ENCODE peak calls at places on chromosome 14, in seven cellular contexts. P, Z, V, G, E, B and A are unnamed samples.

GRCh38 chr14:91417983-91418386 is 365 bp upstream of the CCDC88C start:
- DNase-seq in G (no peak), Z (no peak), P (no peak), V (peak), B (peak), E (no peak), A (no peak)

GRCh38 chr14:69855180-69855817 is 23.9 kb upstream of the SMOC1 start:
- DNase-seq in Z (peak), V (no peak), G (no peak), E (no peak), B (no peak), P (no peak), A (no peak)

GRCh38 chr14:98514016-98514415 is 758.0 kb downstream of the BCL11B start:
- DNase-seq in B (no peak), P (no peak), V (no peak), G (no peak), Z (no peak), E (no peak), A (no peak)

GRCh38 chr14:34450542-34450915 is 11.5 kb downstream of the SPTSSA start:
- DNase-seq in G (no peak), B (no peak), V (no peak), P (no peak), Z (no peak), E (no peak), A (no peak)

GRCh38 chr14:102622262-102622885 is 29.9 kb downstream of the RCOR1 start:
- DNase-seq in P (no peak), E (no peak), B (peak), Z (no peak), V (no peak), G (no peak), A (no peak)

GRCh38 chr14:92581966-92582566 is 68.5 kb downstream of the RIN3 start:
- DNase-seq in Z (no peak), B (no peak), G (no peak), E (no peak), V (no peak), P (no peak), A (no peak)

GRCh38 chr14:61471297-61471980 is 150.1 kb downstream of the PRKCH start:
- DNase-seq in Z (no peak), E (no peak), G (peak), V (no peak), P (no peak), B (no peak), A (no peak)

GRCh38 chr14:47442206-47442605 is 233.2 kb downstream of the MDGA2 start:
- DNase-seq in Z (no peak), G (peak), E (no peak), P (no peak), B (peak), V (no peak), A (peak)

GRCh38 chr14:22689186-22689585 is 45.0 kb upstream of the OR6J1 start:
- DNase-seq in G (peak), E (peak), P (no peak), Z (no peak), B (no peak), V (no peak), A (peak)

GRCh38 chr14:69048456-69048855 is 69.4 kb upstream of the ACTN1 start:
- DNase-seq in Z (no peak), V (no peak), E (no peak), G (no peak), P (no peak), B (no peak), A (no peak)

GRCh38 chr14:100900837-100901390 is 2.6 kb downstream of the RTL1 start:
- DNase-seq in E (no peak), V (no peak), G (no peak), B (peak), Z (no peak), P (no peak), A (no peak)

DNA sequence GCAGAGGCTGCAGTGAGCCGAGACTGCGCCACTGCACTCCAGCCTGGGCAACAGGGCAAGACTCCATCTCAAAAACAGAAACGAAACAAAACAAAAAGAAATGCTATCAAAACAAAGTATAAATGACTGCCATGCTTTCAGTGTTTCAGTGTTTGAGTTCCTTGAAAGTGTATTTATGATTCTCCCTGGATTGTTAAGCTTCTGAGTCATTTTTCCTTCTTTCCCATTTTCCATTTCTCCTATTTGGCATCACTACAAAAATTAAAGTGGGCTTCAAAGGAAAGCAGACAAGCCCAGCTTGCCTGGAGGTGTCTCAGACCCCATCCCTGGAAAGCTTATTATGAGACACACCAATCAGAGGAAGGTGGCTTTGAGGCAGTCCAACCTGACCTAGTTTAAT is 35.1 kb downstream of the NIN start:
- DNase-seq in Z (no peak), E (no peak), G (no peak), B (no peak), P (no peak), V (no peak), A (no peak)
- H3K4me3 ChIP-seq in Z (no peak), E (no peak), G (no peak), B (no peak), P (no peak), V (no peak), A (no peak)

GRCh38 chr14:64040044-64040443 is 187.2 kb downstream of the SYNE2 start:
- DNase-seq in E (peak), V (no peak), P (no peak), B (no peak), G (peak), Z (no peak), A (no peak)
- TF ChIP-seq CTCF in E (peak), V (no peak), P (no peak), B (peak), G (peak), Z (no peak), A (no peak)

DNA sequence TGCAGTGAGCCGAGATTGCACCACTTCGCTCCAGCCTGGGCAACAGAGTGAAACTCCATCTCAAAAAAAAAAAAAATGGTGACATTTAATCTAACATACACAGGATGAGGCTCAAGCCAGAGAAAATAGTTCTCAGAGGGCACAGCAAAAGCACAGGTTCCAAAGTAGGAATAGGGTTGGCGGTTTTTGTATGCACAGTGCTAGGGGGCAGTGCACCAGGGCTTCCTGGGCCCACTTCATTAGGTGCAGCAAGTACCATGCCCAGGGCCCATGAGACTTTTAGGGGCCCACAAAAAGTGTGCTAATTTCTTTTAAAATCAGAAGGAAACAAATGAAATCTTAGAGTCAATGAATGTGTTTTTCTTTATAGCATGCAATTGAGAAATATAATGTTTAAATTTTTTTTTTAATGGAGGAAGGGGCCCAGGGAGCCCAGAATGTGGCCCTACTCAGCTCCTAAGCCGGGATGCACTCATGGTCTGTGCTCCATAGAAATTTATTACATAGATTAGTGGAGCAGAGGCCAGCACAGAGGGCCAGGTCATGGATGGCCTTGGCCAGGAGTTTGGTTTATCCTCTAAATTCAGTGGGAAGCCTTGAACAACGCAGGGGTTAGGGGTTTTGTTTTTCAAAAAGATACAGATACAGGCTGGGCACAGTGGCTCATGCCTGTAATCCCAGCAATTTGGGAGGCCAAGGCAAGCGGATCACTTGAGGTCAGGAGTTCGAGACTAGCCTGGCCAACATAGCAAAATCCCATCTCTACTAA is 2.3 kb downstream of the AK7 start:
- DNase-seq in G (no peak), B (peak), Z (no peak), V (no peak), P (no peak), E (no peak), A (no peak)
- H3K4me3 ChIP-seq in G (no peak), B (no peak), Z (no peak), V (no peak), P (no peak), E (no peak), A (no peak)

GRCh38 chr14:58668848-58669480 is 31.2 kb downstream of the DACT1 start:
- DNase-seq in V (no peak), P (no peak), E (no peak), G (no peak), Z (no peak), B (peak), A (no peak)

GRCh38 chr14:58667900-58668299 is 30.1 kb downstream of the DACT1 start:
- DNase-seq in V (no peak), Z (no peak), G (no peak), B (no peak), P (no peak), E (no peak), A (no peak)

GRCh38 chr14:58669556-58670200 is 31.9 kb downstream of the DACT1 start:
- DNase-seq in Z (no peak), G (no peak), E (no peak), P (no peak), V (no peak), B (no peak), A (no peak)

GRCh38 chr14:58665773-58666500 is 28.2 kb downstream of the DACT1 start:
- DNase-seq in E (no peak), Z (no peak), V (no peak), G (no peak), B (no peak), P (no peak), A (no peak)

GRCh38 chr14:58666737-58667136 is 29.0 kb downstream of the DACT1 start:
- DNase-seq in B (no peak), E (no peak), V (no peak), P (no peak), G (no peak), Z (no peak), A (no peak)
- TF ChIP-seq CTCF in B (no peak), E (no peak), V (no peak), P (no peak), G (no peak), Z (no peak), A (no peak)

DNA sequence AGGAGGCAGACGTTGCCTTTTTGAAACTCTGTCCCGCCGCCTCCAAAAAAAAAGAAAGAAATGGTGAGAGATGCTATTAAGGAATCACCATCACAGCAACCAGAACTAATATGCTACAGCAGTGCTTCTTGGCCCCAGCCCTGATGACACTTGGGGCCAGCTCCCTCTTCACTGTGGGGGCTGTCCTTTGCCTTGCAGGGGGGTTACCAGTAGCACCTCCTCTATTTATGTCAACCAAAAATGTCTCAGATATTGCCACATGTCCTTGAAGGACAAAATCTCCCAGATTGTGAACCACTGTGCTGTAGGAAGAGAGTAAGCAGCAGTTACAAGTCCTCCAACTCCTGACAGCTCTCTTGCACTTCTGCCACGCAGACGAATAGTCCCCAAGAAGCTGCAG is 76.4 kb downstream of the LRRC74A start:
- DNase-seq in P (no peak), G (no peak), E (no peak), Z (no peak), V (no peak), B (no peak), A (no peak)
- H3K4me3 ChIP-seq in P (no peak), G (no peak), E (no peak), Z (no peak), V (no peak), B (no peak), A (no peak)